ENCODE peak calls at places on chromosome 18, in nine cellular contexts. One of them, this sample, is unnamed.
A peak's percentile ranks its signal among the peaks of the same experiment; 100 is the strongest.

GRCh38 chr18:77144451-77145118 is 12.0 kb upstream of the MBP start:
- DNase-seq in GM12865: no peak
- DNase-seq in colonic mucosa: no peak
- DNase-seq in neural progenitor cell: no peak
- DNase-seq in nephron progenitor cell: no peak
- DNase-seq in Caco-2: no peak
- DNase-seq in dorsolateral prefrontal cortex: no peak
- DNase-seq in right atrium auricular region: no peak
- DNase-seq in AG09309: no peak
- DNase-seq in this sample: peak; percentile 57

GRCh38 chr18:77107218-77107815 is 25.3 kb downstream of the MBP start:
- DNase-seq in GM12865: no peak
- DNase-seq in colonic mucosa: no peak
- DNase-seq in neural progenitor cell: no peak
- DNase-seq in nephron progenitor cell: no peak
- DNase-seq in Caco-2: no peak
- DNase-seq in dorsolateral prefrontal cortex: no peak
- DNase-seq in right atrium auricular region: peak; percentile 57
- DNase-seq in AG09309: no peak
- DNase-seq in this sample: peak; percentile 48

GRCh38 chr18:45730832-45731545 is 7.0 kb downstream of the SLC14A1 start:
- DNase-seq in GM12865: no peak
- DNase-seq in colonic mucosa: no peak
- DNase-seq in neural progenitor cell: no peak
- DNase-seq in nephron progenitor cell: no peak
- DNase-seq in Caco-2: no peak
- DNase-seq in dorsolateral prefrontal cortex: no peak
- DNase-seq in right atrium auricular region: no peak
- DNase-seq in AG09309: no peak
- DNase-seq in this sample: no peak

GRCh38 chr18:38886235-38886634 is 1320.6 kb upstream of the CELF4 start:
- DNase-seq in GM12865: no peak
- DNase-seq in colonic mucosa: no peak
- DNase-seq in neural progenitor cell: no peak
- DNase-seq in nephron progenitor cell: no peak
- DNase-seq in Caco-2: no peak
- DNase-seq in dorsolateral prefrontal cortex: no peak
- DNase-seq in right atrium auricular region: no peak
- DNase-seq in AG09309: no peak
- DNase-seq in this sample: no peak

GRCh38 chr18:8841781-8842485 is 136.6 kb downstream of the MTCL1 start:
- DNase-seq in GM12865: no peak
- DNase-seq in colonic mucosa: no peak
- DNase-seq in neural progenitor cell: no peak
- DNase-seq in nephron progenitor cell: no peak
- DNase-seq in Caco-2: no peak
- DNase-seq in dorsolateral prefrontal cortex: no peak
- DNase-seq in right atrium auricular region: no peak
- DNase-seq in AG09309: peak; percentile 3
- DNase-seq in this sample: no peak

GRCh38 chr18:69992776-69993175 is 45.1 kb upstream of the CD226 start:
- DNase-seq in GM12865: no peak
- DNase-seq in colonic mucosa: no peak
- DNase-seq in neural progenitor cell: no peak
- DNase-seq in nephron progenitor cell: no peak
- DNase-seq in Caco-2: no peak
- DNase-seq in dorsolateral prefrontal cortex: no peak
- DNase-seq in right atrium auricular region: no peak
- DNase-seq in AG09309: no peak
- DNase-seq in this sample: no peak

GRCh38 chr18:76405761-76406356 is 89.2 kb downstream of the ZNF516 start:
- DNase-seq in GM12865: peak; percentile 66
- DNase-seq in colonic mucosa: peak; percentile 52
- DNase-seq in neural progenitor cell: peak; percentile 71
- DNase-seq in nephron progenitor cell: peak; percentile 65
- DNase-seq in Caco-2: no peak
- DNase-seq in dorsolateral prefrontal cortex: peak; percentile 21
- DNase-seq in right atrium auricular region: no peak
- DNase-seq in AG09309: no peak
- DNase-seq in this sample: no peak

GRCh38 chr18:10900435-10900834 is 248.9 kb downstream of the PIEZO2 start:
- DNase-seq in GM12865: no peak
- DNase-seq in colonic mucosa: no peak
- DNase-seq in neural progenitor cell: no peak
- DNase-seq in nephron progenitor cell: no peak
- DNase-seq in Caco-2: no peak
- DNase-seq in dorsolateral prefrontal cortex: no peak
- DNase-seq in right atrium auricular region: no peak
- DNase-seq in AG09309: no peak
- DNase-seq in this sample: no peak

GRCh38 chr18:35409921-35410320 is 32.8 kb upstream of the ZNF396 start:
- DNase-seq in GM12865: no peak
- DNase-seq in colonic mucosa: peak; percentile 76
- DNase-seq in neural progenitor cell: no peak
- DNase-seq in nephron progenitor cell: no peak
- DNase-seq in Caco-2: no peak
- DNase-seq in dorsolateral prefrontal cortex: no peak
- DNase-seq in right atrium auricular region: no peak
- DNase-seq in AG09309: no peak
- DNase-seq in this sample: no peak

GRCh38 chr18:211582-211981 is 53.2 kb downstream of the USP14 start:
- DNase-seq in GM12865: no peak
- DNase-seq in colonic mucosa: no peak
- DNase-seq in neural progenitor cell: no peak
- DNase-seq in nephron progenitor cell: no peak
- DNase-seq in Caco-2: no peak
- DNase-seq in dorsolateral prefrontal cortex: no peak
- DNase-seq in right atrium auricular region: no peak
- DNase-seq in AG09309: no peak
- DNase-seq in this sample: no peak

GRCh38 chr18:62682396-62682795 is 32.9 kb upstream of the PHLPP1 start:
- DNase-seq in GM12865: no peak
- DNase-seq in colonic mucosa: no peak
- DNase-seq in neural progenitor cell: peak; percentile 10
- DNase-seq in nephron progenitor cell: no peak
- DNase-seq in Caco-2: no peak
- DNase-seq in dorsolateral prefrontal cortex: no peak
- DNase-seq in right atrium auricular region: no peak
- DNase-seq in AG09309: no peak
- DNase-seq in this sample: no peak

GRCh38 chr18:62678847-62679535 is 36.4 kb upstream of the PHLPP1 start:
- DNase-seq in GM12865: no peak
- DNase-seq in colonic mucosa: no peak
- DNase-seq in neural progenitor cell: peak; percentile 15
- DNase-seq in nephron progenitor cell: no peak
- DNase-seq in Caco-2: no peak
- DNase-seq in dorsolateral prefrontal cortex: no peak
- DNase-seq in right atrium auricular region: no peak
- DNase-seq in AG09309: no peak
- DNase-seq in this sample: no peak

GRCh38 chr18:62688743-62689317 is 26.5 kb upstream of the PHLPP1 start:
- DNase-seq in GM12865: no peak
- DNase-seq in colonic mucosa: no peak
- DNase-seq in neural progenitor cell: no peak
- DNase-seq in nephron progenitor cell: no peak
- DNase-seq in Caco-2: no peak
- DNase-seq in dorsolateral prefrontal cortex: no peak
- DNase-seq in right atrium auricular region: no peak
- DNase-seq in AG09309: no peak
- DNase-seq in this sample: no peak

GRCh38 chr18:62683935-62684334 is 31.4 kb upstream of the PHLPP1 start:
- DNase-seq in GM12865: no peak
- DNase-seq in colonic mucosa: no peak
- DNase-seq in neural progenitor cell: no peak
- DNase-seq in nephron progenitor cell: no peak
- DNase-seq in Caco-2: no peak
- DNase-seq in dorsolateral prefrontal cortex: no peak
- DNase-seq in right atrium auricular region: no peak
- DNase-seq in AG09309: no peak
- DNase-seq in this sample: no peak
- TF ChIP-seq CTCF in GM12865: no peak
- TF ChIP-seq CTCF in colonic mucosa: no peak
- TF ChIP-seq CTCF in neural progenitor cell: no peak
- TF ChIP-seq CTCF in nephron progenitor cell: no peak
- TF ChIP-seq CTCF in Caco-2: no peak
- TF ChIP-seq CTCF in dorsolateral prefrontal cortex: no peak
- TF ChIP-seq CTCF in right atrium auricular region: no peak
- TF ChIP-seq CTCF in AG09309: no peak
- TF ChIP-seq CTCF in this sample: no peak

DNA sequence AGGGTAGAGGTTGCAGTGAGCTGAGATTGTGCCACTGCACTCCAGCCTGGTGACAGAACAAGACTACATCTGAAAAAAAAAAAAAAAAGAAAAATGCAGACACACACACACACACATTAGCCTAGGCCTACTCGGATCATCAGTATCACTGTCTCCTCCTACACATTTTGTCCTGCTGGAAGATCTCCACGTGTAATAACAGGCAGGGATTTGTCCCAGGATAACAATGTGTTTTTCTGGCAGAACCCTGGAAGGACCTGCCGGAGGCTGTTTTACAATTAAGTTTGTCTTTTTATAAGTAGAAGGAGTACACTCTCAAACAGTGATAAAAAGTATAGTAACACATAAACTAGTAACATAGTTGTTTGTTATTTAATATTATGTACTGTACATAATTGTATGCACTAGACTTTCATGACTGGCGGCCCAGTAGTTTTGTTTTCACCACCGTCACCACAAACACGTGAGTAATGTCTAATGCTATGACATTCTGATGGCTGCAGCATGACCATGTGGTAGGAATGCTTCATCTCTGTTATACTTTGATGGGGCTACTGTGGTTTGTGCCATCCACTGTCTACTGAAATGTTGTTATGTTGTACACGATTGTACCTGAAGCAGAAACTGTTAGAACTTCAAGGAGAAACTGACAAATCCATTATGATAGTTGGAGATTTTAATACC is 130.6 kb downstream of the ATP9B start:
- DNase-seq in GM12865: no peak
- DNase-seq in colonic mucosa: no peak
- DNase-seq in neural progenitor cell: no peak
- DNase-seq in nephron progenitor cell: no peak
- DNase-seq in Caco-2: no peak
- DNase-seq in dorsolateral prefrontal cortex: no peak
- DNase-seq in right atrium auricular region: no peak
- DNase-seq in AG09309: peak; percentile 16
- DNase-seq in this sample: no peak
- TF ChIP-seq CTCF in GM12865: no peak
- TF ChIP-seq CTCF in colonic mucosa: no peak
- TF ChIP-seq CTCF in neural progenitor cell: no peak
- TF ChIP-seq CTCF in nephron progenitor cell: no peak
- TF ChIP-seq CTCF in Caco-2: no peak
- TF ChIP-seq CTCF in dorsolateral prefrontal cortex: no peak
- TF ChIP-seq CTCF in right atrium auricular region: no peak
- TF ChIP-seq CTCF in AG09309: peak; percentile 38
- TF ChIP-seq CTCF in this sample: no peak

GRCh38 chr18:62991959-62992358 is 276.6 kb downstream of the PHLPP1 start:
- DNase-seq in GM12865: no peak
- DNase-seq in colonic mucosa: no peak
- DNase-seq in neural progenitor cell: no peak
- DNase-seq in nephron progenitor cell: no peak
- DNase-seq in Caco-2: no peak
- DNase-seq in dorsolateral prefrontal cortex: no peak
- DNase-seq in right atrium auricular region: no peak
- DNase-seq in AG09309: no peak
- DNase-seq in this sample: no peak
- TF ChIP-seq CTCF in GM12865: peak; percentile 4
- TF ChIP-seq CTCF in colonic mucosa: no peak
- TF ChIP-seq CTCF in neural progenitor cell: no peak
- TF ChIP-seq CTCF in nephron progenitor cell: no peak
- TF ChIP-seq CTCF in Caco-2: no peak
- TF ChIP-seq CTCF in dorsolateral prefrontal cortex: no peak
- TF ChIP-seq CTCF in right atrium auricular region: no peak
- TF ChIP-seq CTCF in AG09309: no peak
- TF ChIP-seq CTCF in this sample: no peak

DNA sequence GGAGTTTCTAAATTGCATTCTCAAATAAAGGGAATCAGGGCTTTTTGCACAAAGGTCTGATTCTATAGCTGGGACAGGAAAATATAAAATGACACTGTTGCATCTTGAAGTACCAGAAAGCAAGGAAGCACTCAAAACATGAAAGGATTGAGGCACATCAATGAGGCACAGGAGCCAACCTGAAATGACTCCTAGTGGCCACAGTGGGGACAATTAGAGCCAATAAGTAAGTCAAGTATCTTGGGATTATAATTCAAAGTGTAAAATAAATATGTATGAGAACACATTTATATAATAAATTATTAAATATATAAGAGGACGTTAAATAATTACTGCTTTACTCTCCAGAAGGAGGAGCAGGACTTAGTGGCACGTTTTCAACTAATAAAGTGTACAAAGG is 1259.5 kb upstream of the CDH2 start:
- DNase-seq in GM12865: no peak
- DNase-seq in colonic mucosa: no peak
- DNase-seq in neural progenitor cell: no peak
- DNase-seq in nephron progenitor cell: no peak
- DNase-seq in Caco-2: no peak
- DNase-seq in dorsolateral prefrontal cortex: no peak
- DNase-seq in right atrium auricular region: no peak
- DNase-seq in AG09309: no peak
- DNase-seq in this sample: no peak
- TF ChIP-seq CTCF in GM12865: no peak
- TF ChIP-seq CTCF in colonic mucosa: no peak
- TF ChIP-seq CTCF in neural progenitor cell: peak; percentile 38
- TF ChIP-seq CTCF in nephron progenitor cell: peak; percentile 11
- TF ChIP-seq CTCF in Caco-2: no peak
- TF ChIP-seq CTCF in dorsolateral prefrontal cortex: no peak
- TF ChIP-seq CTCF in right atrium auricular region: no peak
- TF ChIP-seq CTCF in AG09309: no peak
- TF ChIP-seq CTCF in this sample: no peak

This sample was measured in osteocyte.